ENCODE peak calls at places on chromosomes 6 and 20, in five cellular contexts. H is T-helper 2 cell treated with Interferon-gamma antibody and Interleukin-4, amounts not matched to agents 5 μg/mL and 100 μg/mL, for 36 hours; G is IMR-90; U is activated T-cell treated with anti-CD3 and anti-CD28 coated beads for 24 hours; B is ascending aorta. D is an unnamed sample.

GRCh38 chr20:62360854-62361798 is 6.0 kb downstream of the LAMA5 start:
- DNase-seq in H (no peak), G (no peak), U (no peak), B (no peak), D (no peak)

GRCh38 chr6:13916230-13916944 is 8.4 kb upstream of the RNF182 start:
- DNase-seq in H (no peak), G (peak; percentile 42), U (no peak), B (no peak), D (no peak)

GRCh38 chr6:83038246-83038645 is 27.4 kb downstream of the UBE3D start:
- DNase-seq in H (no peak), G (no peak), U (no peak), B (no peak), D (no peak)

GRCh38 chr6:149627672-149628071 is 20.8 kb downstream of the KATNA1 start:
- DNase-seq in H (no peak), G (no peak), U (no peak), B (no peak), D (no peak)

GRCh38 chr6:160678744-160679401 is 14.8 kb upstream of the LPA start:
- DNase-seq in H (no peak), G (no peak), U (no peak), B (no peak), D (no peak)

GRCh38 chr6:110876170-110876773 is 1.7 kb downstream of the AMD1 start:
- DNase-seq in H (peak; percentile 78), G (peak; percentile 90), U (peak; percentile 41), B (peak; percentile 74), D (peak; percentile 71)

GRCh38 chr6:127938701-127939100 is 37.8 kb upstream of the THEMIS start:
- DNase-seq in H (no peak), G (peak; percentile 64), U (no peak), B (no peak), D (no peak)

GRCh38 chr20:7841967-7842301 is 98.3 kb downstream of the HAO1 start:
- DNase-seq in H (no peak), G (peak; percentile 83), U (no peak), B (no peak), D (no peak)

GRCh38 chr6:151914475-151914874 is 107.0 kb downstream of the ESR1 start:
- DNase-seq in H (no peak), G (no peak), U (no peak), B (no peak), D (no peak)

GRCh38 chr6:105608711-105609374 is 206.0 kb upstream of the PREP start:
- DNase-seq in H (no peak), G (peak; percentile 97), U (no peak), B (no peak), D (no peak)

GRCh38 chr6:135030056-135030473 is 24.6 kb downstream of the HBS1L start:
- DNase-seq in H (peak; percentile 29), G (no peak), U (no peak), B (no peak), D (no peak)

GRCh38 chr6:84688187-84688878 is 76.1 kb downstream of the TBX18 start:
- DNase-seq in H (no peak), G (no peak), U (no peak), B (no peak), D (no peak)

GRCh38 chr6:144064402-144064830 is 31.0 kb downstream of the SF3B5 start:
- DNase-seq in H (peak; percentile 81), G (no peak), U (peak; percentile 54), B (no peak), D (peak; percentile 51)

GRCh38 chr6:126300735-126301134 is 39.2 kb upstream of the CENPW start:
- DNase-seq in H (no peak), G (no peak), U (no peak), B (no peak), D (no peak)

GRCh38 chr20:7723284-7723683 is 217.0 kb downstream of the HAO1 start:
- DNase-seq in H (no peak), G (no peak), U (no peak), B (no peak), D (no peak)

GRCh38 chr20:42714298-42715141 is 475.2 kb downstream of the PTPRT start:
- DNase-seq in H (no peak), G (no peak), U (no peak), B (no peak), D (no peak)

GRCh38 chr6:163260111-163260895 is 154.2 kb upstream of the QKI start:
- DNase-seq in H (no peak), G (no peak), U (no peak), B (no peak), D (peak; percentile 37)

GRCh38 chr20:22619272-22619671 is 34.9 kb upstream of the FOXA2 start:
- DNase-seq in H (no peak), G (no peak), U (no peak), B (no peak), D (no peak)

GRCh38 chr6:86331265-86331840 is 606.0 kb upstream of the HTR1E start:
- DNase-seq in H (no peak), G (no peak), U (no peak), B (no peak), D (no peak)

GRCh38 chr6:170205126-170205525 is 85.8 kb downstream of the DLL1 start:
- DNase-seq in H (no peak), G (no peak), U (no peak), B (no peak), D (no peak)

GRCh38 chr6:6003334-6004146 is 3.2 kb downstream of the NRN1 start:
- DNase-seq in H (no peak), G (no peak), U (no peak), B (no peak), D (peak; percentile 78)

GRCh38 chr20:30500829-30501440 is 756.5 kb upstream of the DEFB115 start:
- DNase-seq in H (no peak), G (no peak), U (no peak), B (no peak), D (no peak)

GRCh38 chr20:59134182-59134581 is 29.4 kb upstream of the ZNF831 start:
- DNase-seq in H (no peak), G (no peak), U (no peak), B (no peak), D (peak; percentile 45)

GRCh38 chr6:87277123-87277522 is 45.3 kb upstream of the SMIM8 start:
- DNase-seq in H (no peak), G (peak; percentile 15), U (no peak), B (no peak), D (no peak)

GRCh38 chr6:118319890-118320289 is 228.2 kb upstream of the PLN start:
- DNase-seq in H (no peak), G (no peak), U (no peak), B (no peak), D (no peak)